ENCODE peak calls at places on chromosome 22, in five cellular contexts. X, E, Y, P and T are unnamed samples.
A peak's percentile ranks its signal among the peaks of the same experiment; 100 is the strongest.

GRCh38 chr22:37377927-37378326 is 49.4 kb downstream of the ELFN2 start:
- DNase-seq in X (no peak), E (no peak), Y (no peak), P (no peak), T (no peak)

GRCh38 chr22:33524511-33525270 is 395.6 kb downstream of the LARGE1 start:
- DNase-seq in X (no peak), E (no peak), Y (no peak), P (no peak), T (no peak)

GRCh38 chr22:49767355-49768062 is 60.2 kb downstream of the BRD1 start:
- DNase-seq in X (peak; percentile 72), E (no peak), Y (no peak), P (peak; percentile 62), T (peak; percentile 48)

GRCh38 chr22:19058713-19059451 is 63.3 kb downstream of the DGCR2 start:
- DNase-seq in X (no peak), E (peak; percentile 50), Y (no peak), P (no peak), T (no peak)

GRCh38 chr22:17272511-17272991 is 53.3 kb upstream of the ADA2 start:
- DNase-seq in X (peak; percentile 84), E (no peak), Y (no peak), P (no peak), T (no peak)

GRCh38 chr22:32478994-32479393 is 4.4 kb downstream of the FBXO7 start:
- DNase-seq in X (no peak), E (peak; percentile 46), Y (no peak), P (no peak), T (no peak)

GRCh38 chr22:38108561-38109319 is 1.7 kb downstream of the BAIAP2L2 start:
- DNase-seq in X (no peak), E (no peak), Y (no peak), P (no peak), T (no peak)

GRCh38 chr22:37007666-37008065 is 11.6 kb downstream of the TST start:
- DNase-seq in X (no peak), E (no peak), Y (no peak), P (peak; percentile 17), T (peak; percentile 22)

GRCh38 chr22:32576553-32577255 is 102.1 kb downstream of the FBXO7 start:
- DNase-seq in X (no peak), E (no peak), Y (no peak), P (no peak), T (no peak)

GRCh38 chr22:50403701-50404101 is 60.6 kb downstream of the PPP6R2 start:
- DNase-seq in X (no peak), E (peak; percentile 72), Y (no peak), P (peak; percentile 84), T (peak; percentile 61)

GRCh38 chr22:19120829-19121630 is 1.2 kb downstream of the DGCR2 start:
- DNase-seq in X (peak; percentile 57), E (peak; percentile 71), Y (no peak), P (peak; percentile 20), T (peak; percentile 24)

GRCh38 chr22:22787805-22788459 is 99.7 kb upstream of the IGLL5 start:
- DNase-seq in X (peak; percentile 79), E (peak; percentile 59), Y (peak; percentile 26), P (peak; percentile 62), T (no peak)

GRCh38 chr22:48337957-48338792 is 1489.5 kb downstream of the BRD1 start:
- DNase-seq in X (no peak), E (no peak), Y (no peak), P (no peak), T (no peak)

GRCh38 chr22:17266261-17266971 is 47.2 kb upstream of the ADA2 start:
- DNase-seq in X (peak; percentile 89), E (no peak), Y (no peak), P (no peak), T (no peak)

GRCh38 chr22:32240461-32240860 is 14.7 kb downstream of the SLC5A4 start:
- DNase-seq in X (no peak), E (no peak), Y (no peak), P (no peak), T (no peak)

GRCh38 chr22:24102366-24103200 is 78.7 kb upstream of the SUSD2 start:
- DNase-seq in X (no peak), E (no peak), Y (no peak), P (no peak), T (no peak)

GRCh38 chr22:49297286-49297870 is 530.3 kb downstream of the BRD1 start:
- DNase-seq in X (peak; percentile 17), E (no peak), Y (no peak), P (no peak), T (no peak)

GRCh38 chr22:37462983-37463382 is 23.2 kb downstream of the MFNG start:
- DNase-seq in X (peak; percentile 72), E (peak; percentile 45), Y (no peak), P (peak; percentile 46), T (no peak)

GRCh38 chr22:30425616-30426394 is at the start of gene MTFP1:
- DNase-seq in X (peak; percentile 87), E (peak; percentile 72), Y (no peak), P (peak; percentile 70), T (peak; percentile 79)

GRCh38 chr22:46650078-46650810 is 30.1 kb downstream of the GRAMD4 start:
- DNase-seq in X (no peak), E (no peak), Y (no peak), P (no peak), T (no peak)

GRCh38 chr22:47376322-47376700 is 613.9 kb downstream of the TBC1D22A start:
- DNase-seq in X (no peak), E (no peak), Y (no peak), P (no peak), T (no peak)

GRCh38 chr22:50216684-50217520 is 16.1 kb downstream of the SELENOO start:
- DNase-seq in X (no peak), E (no peak), Y (no peak), P (no peak), T (no peak)

GRCh38 chr22:41782316-41782715 is 18.2 kb upstream of the CCDC134 start:
- DNase-seq in X (no peak), E (no peak), Y (no peak), P (no peak), T (no peak)

GRCh38 chr22:19879996-19880785 is 25.5 kb upstream of the GNB1L start:
- DNase-seq in X (peak; percentile 46), E (peak; percentile 12), Y (no peak), P (no peak), T (no peak)

GRCh38 chr22:37632174-37633081 is 7.0 kb upstream of the SH3BP1 start:
- DNase-seq in X (no peak), E (no peak), Y (no peak), P (no peak), T (no peak)